ENCODE peak calls at places on chromosomes 7 and 10, in five cellular contexts. One of them, this sample, is unnamed.

GRCh38 chr7:87474046-87474445 is 1.4 kb downstream of the ABCB4 start:
- DNase-seq in activated naive CD8-positive, alpha-beta T cell treated with anti-CD3 and anti-CD28 coated beads for 36 hours: no peak
- DNase-seq in T-helper 17 cell: no peak
- DNase-seq in posterior vena cava: no peak
- DNase-seq in body of pancreas: no peak
- DNase-seq in this sample: no peak

GRCh38 chr10:63275094-63275493 is 142.0 kb downstream of the NRBF2 start:
- DNase-seq in activated naive CD8-positive, alpha-beta T cell treated with anti-CD3 and anti-CD28 coated beads for 36 hours: no peak
- DNase-seq in T-helper 17 cell: no peak
- DNase-seq in posterior vena cava: no peak
- DNase-seq in body of pancreas: no peak
- DNase-seq in this sample: no peak

GRCh38 chr10:112446055-112446854 is 459 bp downstream of the ZDHHC6 start:
- DNase-seq in activated naive CD8-positive, alpha-beta T cell treated with anti-CD3 and anti-CD28 coated beads for 36 hours: no peak
- DNase-seq in T-helper 17 cell: no peak
- DNase-seq in posterior vena cava: peak; percentile 78
- DNase-seq in body of pancreas: no peak
- DNase-seq in this sample: no peak

GRCh38 chr10:99565166-99565565 is 32.4 kb downstream of the NKX2-3 start:
- DNase-seq in activated naive CD8-positive, alpha-beta T cell treated with anti-CD3 and anti-CD28 coated beads for 36 hours: no peak
- DNase-seq in T-helper 17 cell: no peak
- DNase-seq in posterior vena cava: no peak
- DNase-seq in body of pancreas: no peak
- DNase-seq in this sample: no peak

GRCh38 chr7:129859188-129859587 is 93.6 kb downstream of the UBE2H start:
- DNase-seq in activated naive CD8-positive, alpha-beta T cell treated with anti-CD3 and anti-CD28 coated beads for 36 hours: no peak
- DNase-seq in T-helper 17 cell: no peak
- DNase-seq in posterior vena cava: no peak
- DNase-seq in body of pancreas: no peak
- DNase-seq in this sample: no peak

GRCh38 chr10:133151528-133151927 is 8.5 kb upstream of the KNDC1 start:
- DNase-seq in activated naive CD8-positive, alpha-beta T cell treated with anti-CD3 and anti-CD28 coated beads for 36 hours: no peak
- DNase-seq in T-helper 17 cell: no peak
- DNase-seq in posterior vena cava: no peak
- DNase-seq in body of pancreas: no peak
- DNase-seq in this sample: no peak

GRCh38 chr7:119472398-119473038 is 800.5 kb upstream of the KCND2 start:
- DNase-seq in activated naive CD8-positive, alpha-beta T cell treated with anti-CD3 and anti-CD28 coated beads for 36 hours: no peak
- DNase-seq in T-helper 17 cell: no peak
- DNase-seq in posterior vena cava: no peak
- DNase-seq in body of pancreas: peak; percentile 81
- DNase-seq in this sample: no peak

GRCh38 chr10:94963901-94964300 is 25.4 kb downstream of the CYP2C9 start:
- DNase-seq in activated naive CD8-positive, alpha-beta T cell treated with anti-CD3 and anti-CD28 coated beads for 36 hours: no peak
- DNase-seq in T-helper 17 cell: no peak
- DNase-seq in posterior vena cava: no peak
- DNase-seq in body of pancreas: peak; percentile 32
- DNase-seq in this sample: no peak

GRCh38 chr10:79127151-79127961 is 58.6 kb downstream of the ZMIZ1 start:
- DNase-seq in activated naive CD8-positive, alpha-beta T cell treated with anti-CD3 and anti-CD28 coated beads for 36 hours: no peak
- DNase-seq in T-helper 17 cell: no peak
- DNase-seq in posterior vena cava: peak; percentile 94
- DNase-seq in body of pancreas: peak; percentile 98
- DNase-seq in this sample: peak; percentile 37

GRCh38 chr10:68790476-68790875 is 36.9 kb upstream of the STOX1 start:
- DNase-seq in activated naive CD8-positive, alpha-beta T cell treated with anti-CD3 and anti-CD28 coated beads for 36 hours: no peak
- DNase-seq in T-helper 17 cell: no peak
- DNase-seq in posterior vena cava: no peak
- DNase-seq in body of pancreas: no peak
- DNase-seq in this sample: no peak

GRCh38 chr7:94584113-94584512 is 71.8 kb downstream of the SGCE start:
- DNase-seq in activated naive CD8-positive, alpha-beta T cell treated with anti-CD3 and anti-CD28 coated beads for 36 hours: no peak
- DNase-seq in T-helper 17 cell: no peak
- DNase-seq in posterior vena cava: no peak
- DNase-seq in body of pancreas: peak; percentile 68
- DNase-seq in this sample: peak; percentile 46

GRCh38 chr10:69769395-69769989 is 32.2 kb upstream of the COL13A1 start:
- DNase-seq in activated naive CD8-positive, alpha-beta T cell treated with anti-CD3 and anti-CD28 coated beads for 36 hours: no peak
- DNase-seq in T-helper 17 cell: no peak
- DNase-seq in posterior vena cava: peak; percentile 83
- DNase-seq in body of pancreas: peak; percentile 67
- DNase-seq in this sample: no peak

GRCh38 chr7:2063562-2064360 is 169.0 kb downstream of the MAD1L1 start:
- DNase-seq in activated naive CD8-positive, alpha-beta T cell treated with anti-CD3 and anti-CD28 coated beads for 36 hours: no peak
- DNase-seq in T-helper 17 cell: no peak
- DNase-seq in posterior vena cava: no peak
- DNase-seq in body of pancreas: no peak
- DNase-seq in this sample: no peak

GRCh38 chr7:114426380-114426779 is 11.8 kb downstream of the FOXP2 start:
- DNase-seq in activated naive CD8-positive, alpha-beta T cell treated with anti-CD3 and anti-CD28 coated beads for 36 hours: no peak
- DNase-seq in T-helper 17 cell: no peak
- DNase-seq in posterior vena cava: no peak
- DNase-seq in body of pancreas: no peak
- DNase-seq in this sample: no peak

GRCh38 chr7:147014596-147014995 is 898.0 kb downstream of the CNTNAP2 start:
- DNase-seq in activated naive CD8-positive, alpha-beta T cell treated with anti-CD3 and anti-CD28 coated beads for 36 hours: no peak
- DNase-seq in T-helper 17 cell: no peak
- DNase-seq in posterior vena cava: no peak
- DNase-seq in body of pancreas: no peak
- DNase-seq in this sample: no peak